ENCODE peak calls at places on chromosomes 4 and X, in six cellular contexts. Q is psoas muscle, N is right lobe of liver, K is left ventricle myocardium inferior, U is right cardiac atrium, Z is neural progenitor cell. T is an unnamed sample. For H3K27me3, the result is how much of the 10 kb centered on the place peaks cover.

GRCh38 chr4:10733016-10733415 is 48.4 kb upstream of the CLNK start:
- DNase-seq in Z (no peak), K (no peak), Q (no peak), N (no peak), U (no peak), T (no peak)

GRCh38 chr4:16067515-16067914 is 16.3 kb downstream of the PROM1 start:
- DNase-seq in N (no peak), Z (no peak), Q (no peak), U (peak), K (no peak), T (no peak)

GRCh38 chr4:86586160-86586572 is 7.9 kb upstream of the PTPN13 start:
- DNase-seq in Z (no peak), K (no peak), U (no peak), N (no peak), Q (no peak), T (no peak)

GRCh38 chr4:164614999-164615398 is 138.9 kb upstream of the SMIM31 start:
- DNase-seq in K (no peak), N (no peak), Z (no peak), Q (no peak), U (no peak), T (no peak)

GRCh38 chrX:15834827-15835595 is 19.6 kb downstream of the AP1S2 start:
- DNase-seq in Z (no peak), N (no peak), U (no peak), K (no peak), Q (no peak), T (no peak)

GRCh38 chr4:99411041-99411440 is 24.1 kb downstream of the ADH7 start:
- DNase-seq in U (no peak), Z (no peak), K (no peak), Q (no peak), N (no peak), T (no peak)

GRCh38 chrX:150715180-150715579 is 22.0 kb downstream of the MTMR1 start:
- DNase-seq in U (no peak), Z (no peak), N (no peak), Q (no peak), K (no peak), T (no peak)

GRCh38 chrX:72003811-72004750 is 93.4 kb downstream of the NHSL2 start:
- DNase-seq in U (peak), K (peak), N (peak), Z (peak), Q (peak), T (no peak)

GRCh38 chrX:11135483-11136185 is 24.5 kb downstream of the HCCS start:
- DNase-seq in K (no peak), N (no peak), Q (no peak), U (no peak), Z (no peak), T (no peak)

GRCh38 chr4:20615492-20616136 is 84.6 kb upstream of the PACRGL start:
- DNase-seq in K (no peak), N (no peak), Z (no peak), Q (no peak), U (no peak), T (no peak)

GRCh38 chr4:112312610-112313239 is 15.6 kb downstream of the ALPK1 start:
- DNase-seq in Q (no peak), Z (no peak), N (no peak), U (no peak), K (no peak), T (no peak)
- H3K4me3 ChIP-seq in Q (no peak), Z (no peak), N (no peak), U (no peak), K (no peak), T (no peak)

GRCh38 chr4:110619401-110620247 is 3.3 kb downstream of the PITX2 start:
- DNase-seq in K (no peak), U (no peak), N (no peak), Q (no peak), Z (peak), T (no peak)
- H3K27me3 ChIP-seq in K (half or more), U (under half), N (half or more), Q (under half), Z (half or more), T (half or more)

DNA sequence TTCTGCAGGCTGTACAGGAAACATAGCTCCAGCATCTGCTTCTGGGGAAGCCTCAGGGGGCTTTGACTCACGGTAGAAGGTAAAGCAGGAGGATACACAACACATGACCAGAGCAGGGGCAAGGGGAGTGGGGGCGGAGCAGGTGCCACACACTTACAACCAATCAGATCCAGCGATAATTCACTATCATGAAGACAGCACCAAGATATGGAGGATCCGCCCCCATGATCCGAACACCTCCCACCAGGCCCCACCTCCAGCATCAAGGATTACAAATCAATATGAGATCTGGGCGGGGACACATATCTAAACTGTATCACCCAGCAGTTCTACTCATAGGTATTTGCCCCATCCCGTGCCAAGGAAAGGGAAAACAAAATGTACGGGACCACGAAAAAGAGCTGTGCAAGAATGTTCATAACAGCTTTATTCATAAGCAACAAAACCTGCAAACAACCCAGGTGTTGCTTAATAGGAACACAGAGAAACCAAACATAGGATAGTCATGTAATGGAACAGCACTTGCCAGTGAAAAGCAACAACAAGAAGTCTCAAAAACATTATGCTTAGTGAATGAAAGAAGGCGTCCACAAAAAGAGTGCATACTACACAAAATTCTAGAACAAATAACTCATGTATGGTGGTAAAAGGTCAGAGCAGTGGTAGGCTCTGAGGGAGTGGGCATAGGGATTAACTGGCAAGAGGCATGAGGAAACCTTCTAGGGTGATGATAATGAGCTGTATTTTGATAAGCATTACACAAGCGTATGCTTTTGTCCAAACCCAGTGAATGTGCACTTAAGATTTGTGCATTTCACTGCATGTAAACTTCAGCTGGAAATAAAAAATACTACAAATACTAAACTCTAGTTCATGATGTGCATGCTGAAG is 130.9 kb upstream of the FAM9B start:
- DNase-seq in K (no peak), Z (no peak), N (peak), Q (no peak), U (no peak), T (no peak)
- H3K4me3 ChIP-seq in K (no peak), Z (no peak), N (no peak), Q (no peak), U (no peak), T (no peak)

GRCh38 chrX:40173662-40174593 is 76.2 kb upstream of the BCOR start:
- DNase-seq in U (no peak), K (no peak), Q (peak), N (peak), Z (peak), T (peak)

GRCh38 chrX:40175416-40176255 is 77.9 kb upstream of the BCOR start:
- DNase-seq in Z (peak), N (peak), Q (peak), U (peak), K (peak), T (peak)

GRCh38 chrX:40172980-40173661 is 75.4 kb upstream of the BCOR start:
- DNase-seq in Q (no peak), K (no peak), U (no peak), Z (no peak), N (no peak), T (no peak)

GRCh38 chrX:40176256-40176978 is 78.7 kb upstream of the BCOR start:
- DNase-seq in Z (peak), U (peak), K (peak), N (peak), Q (peak), T (peak)

DNA sequence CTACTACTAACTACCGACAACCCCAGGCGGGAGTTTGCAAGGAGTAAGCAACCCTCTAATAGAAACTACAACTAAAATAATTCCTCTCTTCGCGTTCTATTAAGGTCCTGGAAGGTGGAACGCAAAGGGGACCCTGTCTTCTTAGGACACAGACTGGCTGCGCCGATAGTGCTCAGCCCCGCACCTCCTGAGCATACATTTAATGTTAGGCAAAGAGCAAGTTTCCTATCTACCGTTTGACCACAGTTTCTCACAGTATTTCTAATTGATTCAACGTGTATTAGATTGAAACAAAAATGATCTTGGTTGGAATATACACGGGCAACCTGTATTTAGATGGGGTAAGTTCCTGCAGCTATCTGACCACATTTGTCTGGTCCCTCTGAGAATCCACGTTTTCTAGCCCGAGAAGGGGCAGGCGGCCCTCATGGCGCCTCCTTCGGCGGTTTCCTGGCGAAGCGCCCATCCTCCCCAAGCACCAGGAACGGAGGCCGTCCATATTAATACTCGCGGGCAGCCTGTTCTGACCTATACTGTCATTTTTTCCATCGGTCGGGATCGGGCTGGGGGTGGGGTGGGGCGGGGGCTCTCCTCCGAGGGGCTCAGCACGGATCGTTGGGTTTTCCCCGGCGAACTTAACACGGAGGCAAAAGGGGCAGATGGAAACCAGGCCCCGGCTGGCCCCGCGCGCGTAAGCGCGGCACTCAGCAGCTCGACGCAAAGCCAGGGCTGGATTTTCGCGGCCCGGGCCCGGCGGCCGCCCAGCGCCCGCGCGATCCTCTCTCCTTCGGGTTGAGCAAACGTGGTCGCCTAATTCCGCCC is 77.0 kb upstream of the BCOR start:
- DNase-seq in Z (peak), U (peak), N (peak), K (no peak), Q (peak), T (peak)
- H3K27me3 ChIP-seq in Z (under half), U (under half), N (under half), K (under half), Q (under half), T (under half)

GRCh38 chr4:174215936-174216699 is 67.3 kb downstream of the FBXO8 start:
- DNase-seq in U (no peak), K (no peak), Q (no peak), Z (peak), N (no peak), T (no peak)
- H3K4me3 ChIP-seq in U (peak), K (peak), Q (no peak), Z (no peak), N (no peak), T (no peak)

DNA sequence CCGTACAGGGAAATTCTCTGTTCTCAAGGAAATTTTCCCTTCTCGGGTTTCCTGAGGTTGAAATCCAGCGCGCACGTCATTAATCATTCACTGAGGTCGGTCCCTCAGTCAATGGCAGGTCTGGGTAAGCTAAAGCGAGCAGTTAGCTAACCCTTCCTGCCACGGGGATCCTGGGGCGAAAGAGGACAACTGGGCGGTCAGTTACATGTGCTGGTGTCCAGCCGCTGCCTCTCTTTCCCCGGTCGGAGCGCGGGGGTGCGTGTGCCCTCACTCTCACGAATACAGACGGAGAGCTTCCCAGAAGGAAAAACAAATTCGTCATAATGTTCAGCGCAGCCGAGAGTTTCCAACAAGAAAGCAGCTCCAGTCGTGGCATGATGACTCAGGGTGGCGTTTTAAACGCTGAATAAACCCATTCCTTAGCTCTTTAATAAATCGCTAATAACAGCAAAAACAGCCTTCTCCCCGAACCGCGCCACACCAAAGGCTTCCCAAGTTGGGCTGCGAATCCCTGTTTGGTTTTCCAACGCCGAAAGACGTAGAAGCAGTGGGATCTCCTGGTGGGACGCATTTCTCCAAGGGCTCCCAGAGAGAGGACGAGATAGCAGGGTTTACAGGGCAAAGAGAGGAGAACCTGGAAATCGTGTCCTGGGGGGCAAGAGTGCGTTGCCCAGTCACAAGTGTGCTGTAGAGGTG is 745 bp upstream of the FGF5 start:
- DNase-seq in K (no peak), Z (peak), U (no peak), Q (no peak), N (no peak), T (no peak)
- H3K27me3 ChIP-seq in K (half or more), Z (half or more), U (under half), Q (under half), N (under half), T (half or more)

DNA sequence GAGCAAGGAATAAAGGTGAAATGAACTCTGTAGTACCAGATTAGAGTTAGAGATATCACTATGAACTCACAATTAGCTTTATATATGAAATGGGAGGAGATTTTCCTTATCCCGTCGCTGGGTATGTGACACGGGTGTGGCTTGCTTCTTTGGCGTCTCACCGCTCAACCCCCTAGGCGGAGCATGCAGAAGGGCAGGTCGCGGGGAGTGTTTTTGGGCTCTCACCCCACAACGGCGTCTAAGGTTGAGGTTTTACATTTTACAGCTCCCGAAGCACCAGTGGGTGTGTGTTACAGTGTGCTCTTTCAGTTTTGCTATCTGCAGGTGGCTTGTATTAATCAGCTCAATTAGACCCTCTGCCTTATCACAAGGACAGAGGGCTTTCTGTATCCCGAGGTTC is 42.1 kb upstream of the MAGEB10 start:
- DNase-seq in N (no peak), U (no peak), Z (no peak), K (no peak), Q (no peak), T (no peak)
- H3K4me3 ChIP-seq in N (no peak), U (no peak), Z (no peak), K (no peak), Q (no peak), T (no peak)

DNA sequence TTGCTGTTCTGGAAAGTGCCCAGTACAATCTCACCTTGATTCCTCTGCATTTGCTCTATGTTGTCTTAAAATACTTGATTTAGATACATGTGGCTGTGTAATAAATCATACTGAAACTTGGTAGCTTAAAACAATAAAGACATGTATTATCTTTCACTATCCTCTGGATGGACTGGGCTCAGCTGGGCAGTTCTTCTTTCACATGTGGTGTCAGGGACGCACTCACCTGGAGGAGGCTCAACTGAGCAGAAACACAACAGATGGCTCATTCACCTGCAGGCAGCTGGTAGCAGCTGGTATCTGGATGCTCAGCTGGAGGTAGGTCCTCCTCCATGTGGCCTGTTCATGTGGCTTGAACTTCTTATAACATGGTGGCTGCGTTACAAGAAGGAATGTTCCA is 563.8 kb upstream of the FRG1 start:
- DNase-seq in K (no peak), N (no peak), Q (no peak), U (no peak), Z (no peak), T (no peak)
- H3K27me3 ChIP-seq in K (under half), N (under half), Q (under half), U (under half), Z (under half), T (under half)